ENCODE peak calls at places on chromosomes 11 and 22, in ten cellular contexts. G, W, I, S, Y, N, C, T, Z and O are unnamed samples.

GRCh38 chr22:27990879-27991278 is 71.8 kb upstream of the PITPNB start:
- DNase-seq in C (no peak), Z (no peak), T (peak; percentile 17), G (peak; percentile 57), Y (no peak), I (peak; percentile 8), S (peak; percentile 45), W (peak; percentile 51), N (no peak), O (no peak)

GRCh38 chr22:27295071-27295470 is 506.5 kb downstream of the MN1 start:
- DNase-seq in S (no peak), T (no peak), G (no peak), N (no peak), W (no peak), I (no peak), Z (no peak), C (no peak), Y (no peak), O (no peak)

GRCh38 chr11:41983458-41983857 is 524.0 kb upstream of the LRRC4C start:
- DNase-seq in Y (no peak), S (no peak), W (no peak), G (no peak), C (no peak), T (no peak), Z (no peak), I (no peak), N (no peak), O (no peak)

GRCh38 chr11:10314199-10315072 is 9.6 kb downstream of the ADM start:
- DNase-seq in G (peak; percentile 54), T (peak; percentile 53), I (peak; percentile 71), C (no peak), Y (no peak), W (no peak), S (no peak), N (no peak), Z (no peak), O (no peak)

GRCh38 chr11:46306296-46306853 is 28.9 kb downstream of the CREB3L1 start:
- DNase-seq in I (peak; percentile 61), Z (no peak), C (no peak), G (no peak), S (no peak), N (no peak), Y (no peak), W (no peak), T (no peak), O (no peak)

GRCh38 chr11:64457416-64458010 is 98.6 kb downstream of the RPS6KA4 start:
- DNase-seq in I (no peak), Z (no peak), Y (no peak), T (no peak), G (no peak), N (no peak), W (no peak), S (no peak), C (no peak), O (no peak)

GRCh38 chr11:114145166-114145695 is 85.7 kb downstream of the ZBTB16 start:
- DNase-seq in N (no peak), W (no peak), Y (no peak), T (no peak), I (no peak), Z (no peak), G (no peak), S (no peak), C (no peak), O (no peak)

GRCh38 chr11:17972987-17973386 is 39.9 kb downstream of the SERGEF start:
- DNase-seq in S (no peak), C (peak; percentile 50), T (peak; percentile 27), W (peak; percentile 66), N (no peak), Z (no peak), Y (peak; percentile 85), G (peak; percentile 74), I (peak; percentile 93), O (peak; percentile 49)

GRCh38 chr11:29780756-29781155 is 236.1 kb downstream of the KCNA4 start:
- DNase-seq in Z (no peak), I (no peak), Y (no peak), C (no peak), N (no peak), T (no peak), G (no peak), S (no peak), W (no peak), O (no peak)

GRCh38 chr22:36028646-36029405 is at the start of gene RBFOX2:
- DNase-seq in N (peak; percentile 81), Z (peak; percentile 53), C (peak; percentile 91), T (peak; percentile 91), G (peak; percentile 93), S (peak; percentile 74), I (peak; percentile 95), W (peak; percentile 99), Y (peak; percentile 87), O (peak; percentile 68)

GRCh38 chr11:73106347-73106746 is 35.8 kb downstream of the FCHSD2 start:
- DNase-seq in I (no peak), T (no peak), W (no peak), G (no peak), C (no peak), S (no peak), N (no peak), Y (no peak), Z (no peak), O (no peak)

GRCh38 chr22:49573109-49573765 is 254.4 kb downstream of the BRD1 start:
- DNase-seq in W (no peak), Y (no peak), I (no peak), N (no peak), S (no peak), Z (no peak), C (no peak), G (no peak), T (no peak), O (no peak)

GRCh38 chr11:123313261-123313660 is 116.8 kb upstream of the GRAMD1B start:
- DNase-seq in Z (no peak), G (no peak), N (no peak), S (no peak), C (no peak), W (no peak), T (no peak), I (no peak), Y (no peak), O (no peak)

GRCh38 chr11:17351510-17352176 is at the start of gene NCR3LG1:
- DNase-seq in Y (no peak), N (no peak), T (peak; percentile 69), Z (peak; percentile 62), C (no peak), G (peak; percentile 72), S (peak; percentile 71), W (peak; percentile 51), I (peak; percentile 77), O (no peak)